ENCODE peak calls at places on chromosomes 12 and 14, in five cellular contexts. R, U, Y, Z and E are unnamed samples.
A peak's percentile ranks its signal among the peaks of the same experiment; 100 is the strongest.

GRCh38 chr12:5768171-5768879 is 176.7 kb downstream of the ANO2 start:
- DNase-seq in Z (no peak), Y (no peak), U (no peak), R (peak; percentile 36), E (peak; percentile 15)

GRCh38 chr12:119578112-119578511 is 15.5 kb upstream of the TMEM233 start:
- DNase-seq in Y (no peak), Z (no peak), R (no peak), U (no peak), E (no peak)

GRCh38 chr12:46887870-46888269 is 62.1 kb upstream of the SLC38A4 start:
- DNase-seq in Y (no peak), Z (no peak), U (no peak), R (no peak), E (no peak)

GRCh38 chr12:75933136-75933535 is 98.4 kb downstream of the PHLDA1 start:
- DNase-seq in U (no peak), Z (no peak), R (no peak), Y (no peak), E (no peak)

GRCh38 chr14:22982477-22983245 is at the start of gene AJUBA:
- DNase-seq in Z (peak; percentile 83), R (peak; percentile 91), Y (peak; percentile 92), U (peak; percentile 66), E (peak; percentile 64)

GRCh38 chr14:78448483-78449094 is 278.4 kb downstream of the NRXN3 start:
- DNase-seq in R (peak; percentile 23), Y (peak; percentile 61), U (no peak), Z (peak; percentile 54), E (no peak)

GRCh38 chr14:79043194-79043889 is 873.2 kb downstream of the NRXN3 start:
- DNase-seq in U (no peak), Z (no peak), Y (no peak), R (no peak), E (no peak)

GRCh38 chr14:90561031-90561430 is 164.2 kb downstream of the CALM1 start:
- DNase-seq in Z (no peak), Y (no peak), U (no peak), R (no peak), E (no peak)

GRCh38 chr12:2547273-2548044 is 247.3 kb upstream of the FKBP4 start:
- DNase-seq in R (peak; percentile 39), Z (no peak), Y (no peak), U (no peak), E (no peak)

GRCh38 chr12:97561321-97562230 is 99.0 kb downstream of the RMST start:
- DNase-seq in Y (no peak), R (no peak), Z (no peak), U (no peak), E (no peak)

GRCh38 chr12:55899035-55899434 is 28.7 kb downstream of the PYM1 start:
- DNase-seq in R (no peak), Y (no peak), Z (no peak), U (no peak), E (no peak)

GRCh38 chr12:92561543-92561899 is 141.3 kb upstream of the PLEKHG7 start:
- DNase-seq in U (no peak), Y (no peak), Z (no peak), R (peak; percentile 66), E (peak; percentile 16)

GRCh38 chr14:94392510-94392935 is 4.1 kb upstream of the SERPINA1 start:
- DNase-seq in Y (no peak), R (peak; percentile 66), Z (no peak), U (peak; percentile 8), E (no peak)

GRCh38 chr12:34346372-34347034 is 324.2 kb downstream of the ALG10 start:
- DNase-seq in U (no peak), R (no peak), Z (no peak), Y (no peak), E (no peak)

GRCh38 chr12:93447555-93448265 is 6.0 kb upstream of the UBE2N start:
- DNase-seq in R (no peak), Y (no peak), Z (no peak), U (peak; percentile 50), E (no peak)

GRCh38 chr14:56300495-56300894 is 182.3 kb downstream of the PELI2 start:
- DNase-seq in Z (no peak), R (no peak), Y (no peak), U (no peak), E (no peak)

GRCh38 chr14:99946652-99947489 is 118.4 kb upstream of the EVL start:
- DNase-seq in U (peak; percentile 40), Y (peak; percentile 90), Z (peak; percentile 66), R (no peak), E (no peak)

GRCh38 chr12:11607313-11608081 is 42.0 kb upstream of the ETV6 start:
- DNase-seq in R (no peak), U (no peak), Y (no peak), Z (peak; percentile 75), E (no peak)

GRCh38 chr14:75540479-75540851 is 18.2 kb downstream of the BATF start:
- DNase-seq in Y (no peak), R (no peak), Z (no peak), U (no peak), E (no peak)

GRCh38 chr12:9687228-9687627 is 17.7 kb downstream of the CLEC2D start:
- DNase-seq in U (no peak), R (no peak), Z (no peak), Y (no peak), E (no peak)

GRCh38 chr14:19974844-19975243 is 547 bp upstream of the OR4K15 start:
- DNase-seq in Z (no peak), Y (no peak), R (no peak), U (peak; percentile 71), E (no peak)

GRCh38 chr14:65101631-65102440 is 481 bp downstream of the MAX start:
- DNase-seq in R (peak; percentile 29), Z (peak; percentile 62), U (peak; percentile 40), Y (peak; percentile 57), E (no peak)

GRCh38 chr14:75456069-75457023 is 28.5 kb downstream of the JDP2 start:
- DNase-seq in Y (no peak), U (no peak), Z (no peak), R (no peak), E (no peak)

GRCh38 chr12:88360349-88360748 is 218.2 kb downstream of the TMTC3 start:
- DNase-seq in Z (no peak), Y (no peak), R (no peak), U (no peak), E (no peak)

GRCh38 chr14:51727526-51727925 is 75.8 kb downstream of the FRMD6 start:
- DNase-seq in Y (no peak), Z (no peak), U (no peak), R (no peak), E (no peak)

GRCh38 chr14:87233266-87233665 is 759.7 kb downstream of the GALC start:
- DNase-seq in U (no peak), Y (no peak), Z (no peak), R (no peak), E (no peak)

GRCh38 chr12:104280703-104281458 is 22.7 kb upstream of the EID3 start:
- DNase-seq in Y (no peak), Z (no peak), U (no peak), R (no peak), E (no peak)

GRCh38 chr12:105658389-105658788 is 327.9 kb downstream of the C12orf75 start:
- DNase-seq in Y (no peak), R (no peak), Z (no peak), U (no peak), E (no peak)
- H3K27ac ChIP-seq in Y (no peak overlapping the region), R (no peak overlapping the region), Z (no peak overlapping the region), U (no peak overlapping the region), E (peak overlapping the region; percentile 36)

GRCh38 chr12:106137456-106138278 is 1.1 kb downstream of the NUAK1 start:
- DNase-seq in Y (no peak), U (no peak), Z (no peak), R (no peak), E (no peak)

GRCh38 chr12:106135075-106135474 is 3.7 kb downstream of the NUAK1 start:
- DNase-seq in R (no peak), Z (no peak), U (no peak), Y (no peak), E (no peak)

GRCh38 chr12:106136263-106136662 is 2.5 kb downstream of the NUAK1 start:
- DNase-seq in Y (peak; percentile 70), Z (peak; percentile 85), R (peak; percentile 92), U (peak; percentile 49), E (peak; percentile 70)

GRCh38 chr12:106134294-106134949 is 4.3 kb downstream of the NUAK1 start:
- DNase-seq in Z (no peak), R (no peak), Y (no peak), U (no peak), E (no peak)

DNA sequence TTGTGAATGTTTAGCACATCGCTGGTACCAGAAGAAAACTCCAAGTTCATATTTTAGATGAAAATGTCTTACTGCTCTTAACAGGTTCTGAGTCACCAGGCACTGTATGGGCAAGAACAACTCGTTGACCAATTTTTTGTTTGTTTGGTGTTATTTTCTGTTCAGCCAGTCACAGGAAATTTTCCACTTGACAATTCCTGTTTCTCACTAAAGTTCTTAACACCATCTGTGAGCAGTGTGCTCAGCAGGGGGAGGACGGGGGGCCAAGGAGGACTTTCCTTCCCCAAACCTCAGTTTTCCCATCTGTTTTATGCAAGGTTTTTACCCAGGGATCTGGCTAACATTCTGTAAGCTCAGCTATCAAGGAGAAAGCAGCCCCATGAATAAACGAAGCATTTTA is 3.0 kb downstream of the NUAK1 start:
- DNase-seq in Z (no peak), R (no peak), Y (no peak), U (no peak), E (no peak)
- H3K27me3 ChIP-seq in Z (no peaks in the 10 kb centered on the region), R (no peaks in the 10 kb centered on the region), Y (no peaks in the 10 kb centered on the region), U (peaks cover 20% of the 10 kb centered on the region), E (no peaks in the 10 kb centered on the region)

DNA sequence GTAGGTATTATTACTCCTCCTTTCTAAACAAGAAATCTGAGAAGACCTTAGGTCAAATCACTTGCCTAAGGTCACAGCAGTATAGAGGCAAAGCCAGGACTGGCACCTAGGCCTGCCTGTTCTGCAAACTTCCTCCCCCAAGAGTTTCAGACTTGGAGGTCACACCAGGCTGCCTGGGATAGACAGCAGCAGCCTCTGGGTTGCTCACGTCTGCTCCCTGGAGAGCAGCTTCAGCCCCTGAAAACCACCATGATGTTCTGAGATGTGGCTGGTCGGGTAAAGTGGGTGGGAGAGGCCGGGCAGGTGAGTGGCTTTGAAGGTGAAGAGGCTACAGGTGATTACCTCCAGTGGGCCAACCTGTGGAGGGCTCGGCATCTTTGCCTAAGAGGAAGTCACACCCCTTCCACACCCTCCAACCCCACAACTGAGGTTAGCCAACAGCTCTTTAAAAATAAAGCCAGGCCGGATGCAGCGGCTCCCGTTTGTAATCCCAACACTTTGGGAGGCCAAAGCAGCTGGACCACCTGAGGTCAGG is 37.0 kb upstream of the PNMA1 start:
- DNase-seq in Z (peak; percentile 46), U (no peak), R (no peak), Y (no peak), E (no peak)
- H3K27ac ChIP-seq in Z (peak overlapping the region; percentile 99), U (peak overlapping the region; percentile 61), R (peak overlapping the region; percentile 96), Y (no peak overlapping the region), E (peak overlapping the region; percentile 97)

DNA sequence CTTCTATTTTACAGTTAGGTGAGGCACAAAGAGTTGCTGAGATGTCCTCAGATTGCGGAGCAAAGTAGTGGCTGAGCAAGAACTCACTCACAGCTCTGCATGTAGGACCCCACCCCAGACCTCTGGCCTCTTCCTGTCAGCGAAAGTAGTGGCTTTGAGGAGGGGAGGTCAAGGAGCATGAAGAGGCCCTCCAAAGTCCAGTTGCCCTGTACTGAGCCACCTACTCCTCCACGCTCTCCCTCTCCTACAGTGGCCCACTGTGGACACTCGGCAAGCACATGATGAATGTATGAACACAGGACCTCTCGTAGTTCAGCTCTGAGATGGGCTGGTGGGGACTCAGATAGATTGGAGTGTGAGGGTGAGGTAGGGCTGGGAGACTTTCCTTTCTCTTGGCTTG is 5.3 kb upstream of the PLEKHH1 start:
- DNase-seq in Y (no peak), R (no peak), U (no peak), Z (no peak), E (no peak)
- H3K27me3 ChIP-seq in Y (peaks cover 10% of the 10 kb centered on the region), R (peaks cover 34% of the 10 kb centered on the region), U (peaks cover 15% of the 10 kb centered on the region), Z (no peaks in the 10 kb centered on the region), E (no peaks in the 10 kb centered on the region)